ENCODE peak calls at places on chromosome 13, in eight cellular contexts. C is activated CD8-positive, alpha-beta memory T cell treated with anti-CD3 and anti-CD28 coated beads, Interleukin-2, amount 10 ng/mL, durations not matched to agents 7 days and 5 days; V is heart right ventricle; Y is central memory CD4-positive, alpha-beta T cell; H is psoas muscle; X is NCI-H460; Q is HAP-1; R is stimulated activated naive CD8-positive, alpha-beta T cell treated with anti-CD3 and anti-CD28 coated beads, Interleukin-15, Interleukin-2, amounts not matched to agents 100 U/mL and 50 U/mL, for 24 hours. B is an unnamed sample.
A peak's percentile ranks its signal among the peaks of the same experiment; 100 is the strongest.

GRCh38 chr13:68047889-68048288 is 817.8 kb upstream of the PCDH9 start:
- DNase-seq in C (no peak), V (no peak), Y (no peak), H (no peak), X (no peak), Q (no peak), R (no peak), B (no peak)

GRCh38 chr13:50128406-50129048 is 113.3 kb downstream of the KCNRG start:
- DNase-seq in C (peak; percentile 49), V (no peak), Y (peak; percentile 35), H (no peak), X (no peak), Q (no peak), R (peak; percentile 18), B (no peak)

GRCh38 chr13:91467236-91467635 is 68.8 kb downstream of the GPC5 start:
- DNase-seq in C (no peak), V (no peak), Y (no peak), H (no peak), X (no peak), Q (no peak), R (no peak), B (no peak)

GRCh38 chr13:99968521-99969367 is 2.8 kb downstream of the ZIC5 start:
- DNase-seq in C (no peak), V (no peak), Y (no peak), H (no peak), X (no peak), Q (no peak), R (no peak), B (no peak)

GRCh38 chr13:50450279-50450678 is 393.2 kb downstream of the DLEU7 start:
- DNase-seq in C (no peak), V (no peak), Y (no peak), H (no peak), X (no peak), Q (no peak), R (no peak), B (no peak)

GRCh38 chr13:99506632-99507031 is 5.4 kb downstream of the TM9SF2 start:
- DNase-seq in C (no peak), V (no peak), Y (no peak), H (no peak), X (no peak), Q (no peak), R (no peak), B (no peak)

GRCh38 chr13:44046428-44046827 is 166.7 kb downstream of the LACC1 start:
- DNase-seq in C (no peak), V (no peak), Y (no peak), H (no peak), X (no peak), Q (no peak), R (no peak), B (no peak)

GRCh38 chr13:19998960-19999359 is 40.4 kb downstream of the ZMYM2 start:
- DNase-seq in C (no peak), V (no peak), Y (no peak), H (no peak), X (no peak), Q (no peak), R (no peak), B (no peak)

GRCh38 chr13:19267746-19268145 is 86.1 kb upstream of the TUBA3C start:
- DNase-seq in C (no peak), V (no peak), Y (no peak), H (no peak), X (no peak), Q (no peak), R (no peak), B (no peak)

GRCh38 chr13:37914781-37915391 is 45.3 kb upstream of the TRPC4 start:
- DNase-seq in C (no peak), V (no peak), Y (no peak), H (no peak), X (no peak), Q (peak; percentile 99), R (no peak), B (no peak)

GRCh38 chr13:99969934-99970760 is 1.4 kb downstream of the ZIC5 start:
- DNase-seq in C (peak; percentile 65), V (no peak), Y (peak; percentile 36), H (no peak), X (peak; percentile 66), Q (peak; percentile 64), R (peak; percentile 39), B (no peak)

GRCh38 chr13:27341616-27342015 is 71.0 kb downstream of the RASL11A start:
- DNase-seq in C (no peak), V (no peak), Y (no peak), H (no peak), X (peak; percentile 36), Q (no peak), R (no peak), B (no peak)

GRCh38 chr13:101654916-101655315 is 202.4 kb downstream of the ITGBL1 start:
- DNase-seq in C (no peak), V (no peak), Y (no peak), H (no peak), X (peak; percentile 96), Q (no peak), R (no peak), B (no peak)

GRCh38 chr13:48500652-48501197 is 32.2 kb downstream of the RCBTB2 start:
- DNase-seq in C (no peak), V (no peak), Y (no peak), H (no peak), X (no peak), Q (no peak), R (no peak), B (no peak)

GRCh38 chr13:106418556-106418955 is 116.9 kb downstream of the EFNB2 start:
- DNase-seq in C (no peak), V (no peak), Y (no peak), H (no peak), X (no peak), Q (no peak), R (no peak), B (no peak)

GRCh38 chr13:106263801-106264200 is 271.7 kb downstream of the EFNB2 start:
- DNase-seq in C (no peak), V (no peak), Y (no peak), H (no peak), X (no peak), Q (no peak), R (no peak), B (no peak)

GRCh38 chr13:99812611-99813010 is 159.0 kb downstream of the ZIC5 start:
- DNase-seq in C (no peak), V (no peak), Y (no peak), H (no peak), X (no peak), Q (no peak), R (no peak), B (no peak)

GRCh38 chr13:42660367-42660965 is 86.5 kb downstream of the TNFSF11 start:
- DNase-seq in C (no peak), V (no peak), Y (no peak), H (no peak), X (peak; percentile 23), Q (no peak), R (no peak), B (no peak)

GRCh38 chr13:48950507-48950886 is 25.2 kb upstream of the FNDC3A start:
- DNase-seq in C (no peak), V (no peak), Y (no peak), H (no peak), X (peak; percentile 18), Q (no peak), R (no peak), B (no peak)

GRCh38 chr13:31105020-31105800 is 56.5 kb downstream of the HSPH1 start:
- DNase-seq in C (no peak), V (no peak), Y (no peak), H (no peak), X (no peak), Q (no peak), R (no peak), B (no peak)

GRCh38 chr13:45518525-45519235 is 53.9 kb downstream of the COG3 start:
- DNase-seq in C (no peak), V (no peak), Y (no peak), H (no peak), X (no peak), Q (no peak), R (no peak), B (no peak)

GRCh38 chr13:42873081-42873480 is 91.7 kb downstream of the FAM216B start:
- DNase-seq in C (no peak), V (no peak), Y (no peak), H (no peak), X (no peak), Q (no peak), R (no peak), B (no peak)

GRCh38 chr13:25372275-25373081 is 704 bp downstream of the ATP8A2 start:
- DNase-seq in C (no peak), V (no peak), Y (no peak), H (no peak), X (no peak), Q (no peak), R (no peak), B (no peak)

GRCh38 chr13:90562388-90562787 is 785.1 kb upstream of the MIR17HG start:
- DNase-seq in C (no peak), V (no peak), Y (no peak), H (no peak), X (no peak), Q (no peak), R (no peak), B (no peak)

GRCh38 chr13:33409673-33410072 is 124.1 kb upstream of the STARD13 start:
- DNase-seq in C (no peak), V (no peak), Y (no peak), H (no peak), X (no peak), Q (no peak), R (no peak), B (no peak)

GRCh38 chr13:40406405-40407138 is 259.9 kb downstream of the FOXO1 start:
- DNase-seq in C (no peak), V (no peak), Y (no peak), H (no peak), X (no peak), Q (no peak), R (no peak), B (no peak)

GRCh38 chr13:111541752-111542529 is 221.5 kb downstream of the TEX29 start:
- DNase-seq in C (no peak), V (no peak), Y (no peak), H (no peak), X (no peak), Q (no peak), R (no peak), B (no peak)

GRCh38 chr13:106610511-106610910 is 42.6 kb upstream of the ARGLU1 start:
- DNase-seq in C (no peak), V (no peak), Y (no peak), H (no peak), X (no peak), Q (no peak), R (no peak), B (no peak)

GRCh38 chr13:94309997-94310842 is 169.3 kb downstream of the DCT start:
- DNase-seq in C (no peak), V (no peak), Y (no peak), H (no peak), X (peak; percentile 1), Q (no peak), R (no peak), B (no peak)

GRCh38 chr13:91544723-91545122 is 146.3 kb downstream of the GPC5 start:
- DNase-seq in C (no peak), V (no peak), Y (no peak), H (no peak), X (no peak), Q (no peak), R (no peak), B (no peak)

GRCh38 chr13:79989251-79989661 is 351.7 kb downstream of the SPRY2 start:
- DNase-seq in C (no peak), V (no peak), Y (no peak), H (no peak), X (no peak), Q (no peak), R (no peak), B (no peak)

GRCh38 chr13:97175041-97175440 is 47.1 kb upstream of the MBNL2 start:
- DNase-seq in C (no peak), V (no peak), Y (no peak), H (no peak), X (no peak), Q (no peak), R (no peak), B (no peak)